ENCODE peak calls at places on chromosomes 3 and 15, in ten cellular contexts. H is nephron progenitor cell; B is NCI-H1417; F is HFFc6; A is glomerular endothelial cell; O is progenitor cell of endocrine pancreas; C is fibroblast of the aortic adventitia; Y is stimulated activated naive B cell treated with anti-CD40 and anti-IgM and Interleukin-4, amounts not matched to agents 10 μg/mL and 1 μg/mL and 100 μg/mL, for 72 hours; S is dorsolateral prefrontal cortex; K is RPMI8226. R is an unnamed sample.

GRCh38 chr15:91027677-91028076 is 5.3 kb upstream of the VPS33B start:
- DNase-seq in A (no peak), S (no peak), K (no peak), B (no peak), O (no peak), C (no peak), Y (no peak), F (no peak), H (no peak), R (no peak)

GRCh38 chr3:127013758-127014535 is 31.0 kb downstream of the PLXNA1 start:
- DNase-seq in A (no peak), H (no peak), B (no peak), C (no peak), F (no peak), S (no peak), K (no peak), O (no peak), Y (no peak), R (no peak)

GRCh38 chr3:8593022-8593817 is 51.4 kb downstream of the SSUH2 start:
- DNase-seq in C (peak), K (no peak), H (no peak), B (no peak), A (no peak), F (no peak), Y (no peak), O (no peak), S (no peak), R (no peak)

GRCh38 chr15:58608711-58609110 is 140.8 kb downstream of the ADAM10 start:
- DNase-seq in F (peak), B (no peak), A (no peak), Y (no peak), S (no peak), K (no peak), H (no peak), C (no peak), O (no peak), R (no peak)

GRCh38 chr3:184635126-184635525 is 73.5 kb downstream of the EPHB3 start:
- DNase-seq in H (no peak), S (no peak), A (no peak), B (peak), F (no peak), K (peak), Y (no peak), O (no peak), C (no peak), R (no peak)

GRCh38 chr15:90814193-90814811 is 54.1 kb upstream of the FURIN start:
- DNase-seq in F (no peak), O (no peak), H (no peak), B (peak), A (no peak), Y (no peak), C (no peak), S (no peak), K (no peak), R (no peak)

GRCh38 chr3:169362261-169362660 is 301.3 kb downstream of the MECOM start:
- DNase-seq in F (peak), B (no peak), H (no peak), K (peak), A (no peak), O (no peak), Y (no peak), S (no peak), C (peak), R (no peak)

GRCh38 chr3:134353831-134354611 is 20.2 kb downstream of the AMOTL2 start:
- DNase-seq in S (no peak), F (peak), H (no peak), C (peak), Y (no peak), O (no peak), B (no peak), A (no peak), K (peak), R (no peak)

GRCh38 chr15:87031545-87032230 is 952.0 kb downstream of the AGBL1 start:
- DNase-seq in K (no peak), S (no peak), H (no peak), C (peak), F (no peak), O (no peak), Y (no peak), A (no peak), B (no peak), R (no peak)

GRCh38 chr3:98744283-98744682 is 18.9 kb upstream of the ST3GAL6 start:
- DNase-seq in O (no peak), H (no peak), S (no peak), Y (no peak), A (no peak), K (peak), C (no peak), B (no peak), F (no peak), R (no peak)

GRCh38 chr3:15798533-15799245 is 910 bp upstream of the ANKRD28 start:
- DNase-seq in C (no peak), S (no peak), O (no peak), K (no peak), F (no peak), H (no peak), Y (no peak), B (no peak), A (no peak), R (no peak)

GRCh38 chr3:98972155-98972554 is 70.7 kb upstream of the DCBLD2 start:
- DNase-seq in O (no peak), A (peak), C (peak), F (peak), H (no peak), Y (no peak), K (no peak), B (no peak), S (no peak), R (no peak)

GRCh38 chr15:89177633-89178306 is 43.6 kb downstream of the RLBP1 start:
- DNase-seq in S (peak), B (peak), A (peak), H (peak), Y (peak), C (peak), O (peak), F (peak), K (peak), R (no peak)

GRCh38 chr15:47409038-47409437 is 308.3 kb upstream of the SEMA6D start:
- DNase-seq in H (no peak), B (no peak), O (no peak), K (no peak), S (no peak), Y (no peak), F (no peak), A (no peak), C (no peak), R (no peak)

GRCh38 chr3:126512026-126512425 is 5.5 kb downstream of the UROC1 start:
- DNase-seq in C (no peak), B (no peak), Y (no peak), S (no peak), F (no peak), A (no peak), H (no peak), O (no peak), K (peak), R (no peak)

GRCh38 chr3:41683666-41684350 is 278.1 kb downstream of the ULK4 start:
- DNase-seq in Y (no peak), C (no peak), B (no peak), O (no peak), A (no peak), S (no peak), H (no peak), K (no peak), F (peak), R (no peak)

GRCh38 chr3:4511491-4512251 is 18.5 kb downstream of the ITPR1 start:
- DNase-seq in A (no peak), Y (no peak), K (no peak), F (no peak), O (no peak), B (no peak), S (no peak), H (no peak), C (no peak), R (no peak)

GRCh38 chr15:88788036-88788435 is 15.2 kb upstream of the ACAN start:
- DNase-seq in Y (no peak), K (no peak), A (no peak), S (no peak), C (no peak), H (no peak), O (no peak), B (no peak), F (no peak), R (no peak)

GRCh38 chr3:126259411-126260391 is 79.3 kb upstream of the ALDH1L1 start:
- DNase-seq in S (peak), C (peak), K (peak), Y (no peak), H (peak), A (no peak), F (no peak), B (no peak), O (no peak), R (no peak)

GRCh38 chr3:72459588-72459987 is 388.7 kb downstream of the SHQ1 start:
- DNase-seq in Y (no peak), A (no peak), B (no peak), F (no peak), K (no peak), O (no peak), C (no peak), S (no peak), H (no peak), R (no peak)

GRCh38 chr3:125668804-125669203 is 73.5 kb upstream of the OSBPL11 start:
- DNase-seq in F (no peak), B (no peak), S (no peak), C (peak), H (no peak), O (no peak), K (no peak), Y (no peak), A (no peak), R (no peak)

GRCh38 chr3:126998728-126999127 is 15.8 kb downstream of the PLXNA1 start:
- DNase-seq in B (peak), A (no peak), S (no peak), H (no peak), Y (no peak), K (no peak), O (no peak), C (no peak), F (no peak), R (no peak)

GRCh38 chr3:189309400-189309975 is 137.7 kb downstream of the TPRG1 start:
- DNase-seq in A (no peak), C (no peak), H (no peak), K (no peak), B (no peak), F (no peak), O (no peak), S (no peak), Y (no peak), R (peak)

GRCh38 chr15:48803877-48804276 is 7.0 kb downstream of the CEP152 start:
- DNase-seq in Y (no peak), B (peak), A (no peak), H (no peak), K (no peak), O (no peak), F (no peak), S (no peak), C (no peak), R (no peak)

GRCh38 chr3:111277226-111277625 is 205.6 kb downstream of the NECTIN3 start:
- DNase-seq in K (no peak), S (no peak), A (no peak), B (no peak), F (peak), H (no peak), C (peak), Y (no peak), O (no peak), R (no peak)

GRCh38 chr3:134543113-134543512 is 57.3 kb downstream of the CEP63 start:
- DNase-seq in F (no peak), B (no peak), C (no peak), O (no peak), S (no peak), Y (no peak), H (no peak), A (no peak), K (no peak), R (no peak)

GRCh38 chr3:85574306-85574705 is 615.5 kb downstream of the CADM2 start:
- DNase-seq in K (no peak), Y (no peak), B (no peak), A (no peak), F (no peak), O (no peak), C (no peak), S (no peak), H (no peak), R (no peak)

GRCh38 chr15:37008205-37008604 is 92.1 kb downstream of the MEIS2 start:
- DNase-seq in H (no peak), F (no peak), C (no peak), O (no peak), B (no peak), Y (no peak), A (no peak), K (no peak), S (no peak), R (no peak)

GRCh38 chr3:62211675-62212429 is 161.5 kb downstream of the FEZF2 start:
- DNase-seq in H (no peak), Y (no peak), F (no peak), S (no peak), A (no peak), O (no peak), K (no peak), B (no peak), C (no peak), R (no peak)

GRCh38 chr3:196772102-196772501 is 32.4 kb downstream of the PAK2 start:
- DNase-seq in S (no peak), F (no peak), Y (peak), C (no peak), B (no peak), O (no peak), K (no peak), H (no peak), A (no peak), R (no peak)

GRCh38 chr15:48230498-48230897 is 24.4 kb downstream of the SLC12A1 start:
- DNase-seq in S (no peak), C (no peak), B (no peak), O (no peak), Y (no peak), H (no peak), A (no peak), K (no peak), F (no peak), R (no peak)

GRCh38 chr15:29805708-29806104 is 16.6 kb downstream of the TJP1 start:
- DNase-seq in C (no peak), B (no peak), K (no peak), S (no peak), A (no peak), O (no peak), Y (no peak), H (no peak), F (no peak), R (no peak)

GRCh38 chr3:4107430-4107829 is 195.7 kb upstream of the SETMAR start:
- DNase-seq in C (no peak), S (no peak), A (no peak), B (no peak), O (no peak), Y (no peak), H (no peak), F (no peak), K (no peak), R (no peak)

GRCh38 chr3:147002721-147003120 is 397.6 kb upstream of the PLSCR5 start:
- DNase-seq in F (peak), S (no peak), A (no peak), B (no peak), Y (no peak), O (no peak), C (no peak), H (no peak), K (no peak), R (no peak)

GRCh38 chr3:39990532-39990931 is 181.1 kb downstream of the MYRIP start:
- DNase-seq in S (no peak), H (peak), B (peak), A (peak), C (peak), F (peak), K (peak), O (no peak), Y (peak), R (no peak)